ENCODE peak calls at places on chromosomes 6 and 20, in four cellular contexts. C is Daoy, J is NCI-H1105 treated with DMSO at 0.1 percent for 48 hours, Y is iris pigment epithelial cell. H is an unnamed sample.

GRCh38 chr6:25389501-25389900 is 110.3 kb downstream of the CARMIL1 start:
- DNase-seq in Y (peak; percentile 35), J (no peak), C (peak; percentile 33), H (no peak)

GRCh38 chr20:24935140-24935539 is 13.9 kb upstream of the CST7 start:
- DNase-seq in J (no peak), Y (no peak), C (no peak), H (no peak)

GRCh38 chr6:46011241-46012085 is 4.2 kb downstream of the CLIC5 start:
- DNase-seq in J (no peak), C (peak; percentile 56), Y (peak; percentile 36), H (peak; percentile 31)

GRCh38 chr6:36373368-36374009 is 14.0 kb downstream of the ETV7 start:
- DNase-seq in C (no peak), J (peak; percentile 62), Y (peak; percentile 31), H (no peak)

GRCh38 chr6:113782641-113783040 is 74.5 kb upstream of the MARCKS start:
- DNase-seq in Y (peak; percentile 8), J (no peak), C (no peak), H (no peak)

GRCh38 chr6:117444600-117444999 is 18.9 kb upstream of the ROS1 start:
- DNase-seq in C (no peak), J (no peak), Y (peak; percentile 91), H (no peak)

GRCh38 chr20:32685541-32686529 is 12.1 kb upstream of the C20orf203 start:
- DNase-seq in C (peak; percentile 24), J (no peak), Y (peak; percentile 97), H (no peak)

GRCh38 chr6:73873081-73873480 is 177.1 kb downstream of the CD109 start:
- DNase-seq in J (no peak), Y (peak; percentile 14), C (no peak), H (no peak)

GRCh38 chr20:43096471-43096870 is 93.2 kb downstream of the PTPRT start:
- DNase-seq in C (no peak), Y (no peak), J (no peak), H (no peak)

GRCh38 chr6:44373051-44373450 is 14.5 kb upstream of the CDC5L start:
- DNase-seq in Y (no peak), C (peak; percentile 42), J (no peak), H (no peak)

GRCh38 chr6:100417037-100417436 is 47.7 kb downstream of the SIM1 start:
- DNase-seq in J (no peak), Y (no peak), C (no peak), H (no peak)

GRCh38 chr6:151096691-151097090 is 143.1 kb upstream of the AKAP12 start:
- DNase-seq in C (no peak), Y (peak; percentile 26), J (no peak), H (no peak)

GRCh38 chr6:163984446-163984936 is 570.0 kb downstream of the QKI start:
- DNase-seq in C (peak; percentile 65), Y (peak; percentile 2), J (no peak), H (no peak)

GRCh38 chr6:25987845-25988244 is 25.2 kb downstream of the TRIM38 start:
- DNase-seq in J (no peak), Y (no peak), C (no peak), H (no peak)

GRCh38 chr6:68559052-68559451 is 76.0 kb upstream of the ADGRB3 start:
- DNase-seq in C (no peak), J (peak; percentile 86), Y (no peak), H (no peak)

GRCh38 chr20:47544240-47544639 is 42.6 kb downstream of the NCOA3 start:
- DNase-seq in J (peak; percentile 11), C (peak; percentile 63), Y (peak; percentile 62), H (no peak)

GRCh38 chr6:93468291-93468690 is 48.9 kb upstream of the EPHA7 start:
- DNase-seq in J (no peak), C (peak; percentile 0), Y (peak; percentile 20), H (no peak)

H was measured in effector CD4-positive, alpha-beta T cell.